ENCODE peak calls at places on chromosome X, in four cellular contexts. Q is suprapubic skin, T is H1, M is K562. L is an unnamed sample.
A peak's percentile ranks its signal among the peaks of the same experiment; 100 is the strongest.

GRCh38 chrX:4263005-4263404 is 549.6 kb upstream of the PRKX start:
- DNase-seq in Q (no peak), M (no peak), T (no peak), L (no peak)

GRCh38 chrX:103716967-103717366 is 6.3 kb downstream of the TMEM31 start:
- DNase-seq in M (no peak), T (no peak), Q (no peak), L (no peak)

GRCh38 chrX:49237060-49237459 is 1.8 kb downstream of the CCDC22 start:
- DNase-seq in M (no peak), T (no peak), Q (no peak), L (no peak)

GRCh38 chrX:105636667-105637066 is 185.7 kb upstream of the NRK start:
- DNase-seq in M (no peak), Q (no peak), T (no peak), L (no peak)

GRCh38 chrX:118941147-118941546 is 33.3 kb upstream of the LONRF3 start:
- DNase-seq in T (no peak), Q (no peak), M (no peak), L (no peak)

GRCh38 chrX:24099394-24099793 is 44.6 kb downstream of the EIF2S3 start:
- DNase-seq in M (no peak), T (no peak), Q (no peak), L (no peak)

GRCh38 chrX:154399527-154400368 is 1.6 kb downstream of the RPL10 start:
- DNase-seq in M (peak; percentile 32), T (no peak), Q (no peak), L (no peak)

GRCh38 chrX:133335027-133335426 is 80.3 kb downstream of the GPC4 start:
- DNase-seq in T (no peak), Q (no peak), M (peak; percentile 19), L (no peak)

GRCh38 chrX:8191022-8191421 is 20.0 kb upstream of the VCX2 start:
- DNase-seq in T (no peak), Q (no peak), M (no peak), L (no peak)

GRCh38 chrX:127038065-127038464 is 218.5 kb downstream of the PRR32 start:
- DNase-seq in Q (no peak), T (no peak), M (no peak), L (no peak)

GRCh38 chrX:31420711-31421151 is 348.9 kb upstream of the FTHL17 start:
- DNase-seq in T (no peak), Q (no peak), M (no peak), L (no peak)

GRCh38 chrX:153959649-153960048 is 12.0 kb downstream of the HCFC1 start:
- DNase-seq in Q (no peak), M (no peak), T (no peak), L (no peak)

GRCh38 chrX:152926923-152927322 is 29.1 kb downstream of the ZNF185 start:
- DNase-seq in M (no peak), T (no peak), Q (no peak), L (no peak)

GRCh38 chrX:9912341-9912740 is 54.8 kb upstream of the CLDN34 start:
- DNase-seq in T (no peak), Q (no peak), M (no peak), L (no peak)

GRCh38 chrX:105701310-105702052 is 120.9 kb upstream of the NRK start:
- DNase-seq in M (no peak), Q (no peak), T (no peak), L (no peak)

GRCh38 chrX:119983494-119983893 is 39.9 kb upstream of the NKAP start:
- DNase-seq in Q (no peak), M (no peak), T (no peak), L (no peak)

GRCh38 chrX:119984652-119985051 is 41.1 kb upstream of the NKAP start:
- DNase-seq in M (no peak), T (no peak), Q (no peak), L (no peak)

GRCh38 chrX:119981286-119982070 is 37.9 kb upstream of the NKAP start:
- DNase-seq in Q (no peak), T (no peak), M (no peak), L (no peak)

GRCh38 chrX:119986203-119986602 is 42.7 kb upstream of the NKAP start:
- DNase-seq in Q (no peak), M (no peak), T (no peak), L (no peak)

DNA sequence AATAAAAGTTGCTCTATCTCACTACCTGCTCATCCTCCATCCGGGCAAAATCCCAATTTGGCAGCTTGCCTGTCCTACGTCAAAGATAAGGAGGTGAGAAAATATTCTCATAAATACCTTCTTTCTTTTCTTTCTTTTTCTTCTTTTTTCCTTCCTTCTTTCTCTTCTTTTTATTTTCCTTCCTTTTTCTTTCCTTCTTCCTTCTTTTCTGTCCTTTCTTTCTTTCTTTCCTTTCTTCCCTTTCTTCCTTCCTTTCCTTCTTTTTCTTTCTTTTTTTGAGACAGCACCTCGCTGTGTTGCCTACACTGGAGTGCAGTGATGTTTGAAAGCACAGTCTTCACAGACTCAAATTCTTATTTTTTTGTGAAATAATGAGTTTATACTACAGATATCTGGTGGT is 38.6 kb upstream of the NKAP start:
- DNase-seq in T (no peak), M (no peak), Q (no peak), L (no peak)
- TF ChIP-seq CTCF in T (no peak), M (no peak), Q (no peak), L (no peak)

GRCh38 chrX:44542567-44543325 is at the start of gene FUNDC1:
- DNase-seq in Q (peak; percentile 90), M (peak; percentile 92), T (peak; percentile 93), L (peak; percentile 95)
- TF ChIP-seq POLR2AphosphoS5 in Q (no peak), M (no peak), T (peak; percentile 29), L (peak; percentile 73)

GRCh38 chrX:134999469-134999868 is 8.7 kb downstream of the SMIM10 start:
- DNase-seq in Q (no peak), T (no peak), M (no peak), L (no peak)
- TF ChIP-seq CTCF in Q (no peak), T (no peak), M (peak; percentile 43), L (peak; percentile 46)

GRCh38 chrX:1400731-1401471 is 9.0 kb upstream of the SLC25A6 start:
- DNase-seq in M (peak; percentile 22), Q (no peak), T (peak; percentile 91), L (no peak)

GRCh38 chrX:1400049-1400448 is 8.1 kb upstream of the SLC25A6 start:
- DNase-seq in M (no peak), T (no peak), Q (no peak), L (no peak)

GRCh38 chrX:1397441-1397840 is 5.5 kb upstream of the SLC25A6 start:
- DNase-seq in Q (no peak), T (no peak), M (no peak), L (no peak)

GRCh38 chrX:1397001-1397400 is 5.1 kb upstream of the SLC25A6 start:
- DNase-seq in T (no peak), Q (no peak), M (no peak), L (no peak)

GRCh38 chrX:1398431-1399340 is 6.8 kb upstream of the SLC25A6 start:
- DNase-seq in Q (no peak), M (no peak), T (no peak), L (no peak)
- TF ChIP-seq POLR2AphosphoS5 in Q (no peak), M (no peak), T (peak; percentile 58), L (no peak)

DNA sequence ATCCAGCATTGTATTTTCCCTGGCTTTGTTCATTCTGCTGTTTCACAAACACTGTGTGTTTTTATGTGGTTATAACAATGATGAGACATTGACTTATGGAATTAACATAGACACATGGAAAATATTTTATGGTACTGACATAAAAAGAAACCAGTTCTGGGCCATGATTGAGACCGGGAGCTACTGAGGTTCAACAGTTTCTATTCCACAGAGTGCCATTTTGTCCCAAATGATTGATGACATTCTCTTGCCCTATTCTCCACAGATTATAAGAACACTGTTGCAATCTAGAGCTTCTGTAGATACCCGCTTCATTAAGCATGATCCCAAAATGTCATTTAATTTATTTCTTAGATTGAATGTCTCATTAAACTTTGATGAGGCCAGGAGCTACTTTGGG is 326.8 kb downstream of the RPA4 start:
- DNase-seq in T (no peak), Q (no peak), M (no peak), L (no peak)
- TF ChIP-seq CTCF in T (no peak), Q (no peak), M (no peak), L (no peak)

GRCh38 chrX:72381439-72382198 is 75.9 kb upstream of the CITED1 start:
- DNase-seq in M (no peak), T (no peak), Q (no peak), L (no peak)
- TF ChIP-seq POLR2AphosphoS5 in M (no peak), T (no peak), Q (no peak), L (no peak)

DNA sequence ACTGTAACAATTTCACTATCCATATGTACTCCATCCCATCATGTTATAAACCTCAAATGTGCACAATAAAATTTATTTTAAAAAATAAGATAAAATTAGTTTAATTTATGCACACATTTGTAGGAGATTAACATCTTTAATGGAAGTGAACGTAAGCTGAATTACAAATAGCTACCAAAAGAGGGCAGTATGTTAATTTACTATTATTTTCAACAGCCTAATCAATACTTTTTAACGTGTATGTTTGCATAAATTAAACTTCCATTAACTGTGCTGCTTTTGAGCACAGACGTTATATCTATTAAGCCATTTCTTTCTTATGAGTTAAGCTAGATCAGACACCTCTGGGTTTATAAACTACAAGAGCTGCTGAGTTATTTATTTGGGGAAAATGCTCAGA is 56.5 kb upstream of the PHKA2 start:
- DNase-seq in M (no peak), Q (no peak), T (no peak), L (no peak)
- TF ChIP-seq CTCF in M (peak; percentile 10), Q (no peak), T (no peak), L (no peak)

GRCh38 chrX:39725928-39726619 is 371.7 kb downstream of the BCOR start:
- DNase-seq in M (no peak), Q (no peak), T (no peak), L (no peak)
- TF ChIP-seq POLR2AphosphoS5 in M (no peak), Q (no peak), T (no peak), L (no peak)